ENCODE peak calls at places on chromosome 17, in five cellular contexts. I is GM12892; H is NCI-H1092; Q is activated naive CD4-positive, alpha-beta T cell; O is left lung. K is an unnamed sample.

GRCh38 chr17:17669081-17669850 is 12.0 kb upstream of the RAI1 start:
- DNase-seq in I (no peak), H (peak), Q (no peak), O (peak), K (no peak)

GRCh38 chr17:38569701-38570512 is 35.8 kb downstream of the SRCIN1 start:
- DNase-seq in I (no peak), H (no peak), Q (no peak), O (no peak), K (no peak)

GRCh38 chr17:4679652-4680051 is 24.3 kb downstream of the PELP1 start:
- DNase-seq in I (no peak), H (no peak), Q (no peak), O (peak), K (no peak)

GRCh38 chr17:77352441-77352840 is 211.7 kb downstream of the SEC14L1 start:
- DNase-seq in I (no peak), H (no peak), Q (no peak), O (no peak), K (no peak)

GRCh38 chr17:60416368-60416925 is 5.8 kb upstream of the CHCT1 start:
- DNase-seq in I (no peak), H (no peak), Q (no peak), O (no peak), K (no peak)

GRCh38 chr17:42850964-42851363 is at the start of gene AOC3:
- DNase-seq in I (no peak), H (no peak), Q (no peak), O (no peak), K (no peak)

GRCh38 chr17:36481829-36482228 is 4.7 kb upstream of the ZNHIT3 start:
- DNase-seq in I (no peak), H (no peak), Q (no peak), O (no peak), K (no peak)

GRCh38 chr17:15386083-15386482 is 44.7 kb upstream of the TEKT3 start:
- DNase-seq in I (no peak), H (no peak), Q (no peak), O (no peak), K (no peak)

GRCh38 chr17:17454276-17454675 is 22.5 kb upstream of the MED9 start:
- DNase-seq in I (no peak), H (no peak), Q (no peak), O (no peak), K (no peak)

GRCh38 chr17:5557990-5558389 is 26.3 kb downstream of the NLRP1 start:
- DNase-seq in I (no peak), H (no peak), Q (no peak), O (no peak), K (no peak)

GRCh38 chr17:58084317-58084981 is 1.2 kb downstream of the DYNLL2 start:
- DNase-seq in I (peak), H (peak), Q (peak), O (no peak), K (peak)

GRCh38 chr17:42608692-42609181 is 437 bp downstream of the RETREG3 start:
- DNase-seq in I (no peak), H (no peak), Q (peak), O (no peak), K (no peak)

GRCh38 chr17:8275421-8276290 is 12.8 kb upstream of the RANGRF start:
- DNase-seq in I (no peak), H (no peak), Q (no peak), O (peak), K (no peak)

GRCh38 chr17:56976941-56977570 is 875 bp upstream of the SCPEP1 start:
- DNase-seq in I (no peak), H (no peak), Q (no peak), O (no peak), K (no peak)

GRCh38 chr17:79941088-79942010 is 94.3 kb downstream of the TBC1D16 start:
- DNase-seq in I (no peak), H (no peak), Q (no peak), O (peak), K (no peak)

GRCh38 chr17:10666921-10667320 is 9.8 kb upstream of the MYH3 start:
- DNase-seq in I (no peak), H (no peak), Q (no peak), O (no peak), K (no peak)